ENCODE peak calls at places on chromosomes 5 and 9, in ten cellular contexts. One of them, this sample, is unnamed.

GRCh38 chr5:30930736-30931135 is 262.8 kb upstream of the CDH6 start:
- DNase-seq in progenitor cell of endocrine pancreas: no peak
- DNase-seq in HT-29: no peak
- DNase-seq in hippocampal formation: no peak
- DNase-seq in AG20443: no peak
- DNase-seq in HTR-8/SVneo: no peak
- DNase-seq in mesenteric fat pad: no peak
- DNase-seq in LNCaP clone FGC: no peak
- DNase-seq in EL: no peak
- DNase-seq in activated T-helper 1 cell treated with Interleukin-2 at 50 U/mL for 16 hours: no peak
- DNase-seq in this sample: no peak

GRCh38 chr9:130715270-130716077 is 21.9 kb downstream of the EXOSC2 start:
- DNase-seq in progenitor cell of endocrine pancreas: no peak
- DNase-seq in mesenteric fat pad: no peak
- DNase-seq in hippocampal formation: no peak
- DNase-seq in AG20443: no peak
- DNase-seq in HTR-8/SVneo: no peak
- DNase-seq in EL: peak
- DNase-seq in activated T-helper 1 cell treated with Interleukin-2 at 50 U/mL for 16 hours: no peak
- DNase-seq in LNCaP clone FGC: no peak
- DNase-seq in HT-29: no peak
- DNase-seq in this sample: no peak

GRCh38 chr5:11687498-11687897 is 216.7 kb downstream of the CTNND2 start:
- DNase-seq in mesenteric fat pad: no peak
- DNase-seq in LNCaP clone FGC: no peak
- DNase-seq in progenitor cell of endocrine pancreas: no peak
- DNase-seq in EL: no peak
- DNase-seq in activated T-helper 1 cell treated with Interleukin-2 at 50 U/mL for 16 hours: no peak
- DNase-seq in HTR-8/SVneo: no peak
- DNase-seq in AG20443: no peak
- DNase-seq in HT-29: no peak
- DNase-seq in hippocampal formation: no peak
- DNase-seq in this sample: no peak

GRCh38 chr9:97313746-97314145 is 6.3 kb downstream of the CCDC180 start:
- DNase-seq in EL: no peak
- DNase-seq in mesenteric fat pad: no peak
- DNase-seq in AG20443: no peak
- DNase-seq in progenitor cell of endocrine pancreas: no peak
- DNase-seq in HTR-8/SVneo: no peak
- DNase-seq in LNCaP clone FGC: no peak
- DNase-seq in hippocampal formation: no peak
- DNase-seq in activated T-helper 1 cell treated with Interleukin-2 at 50 U/mL for 16 hours: no peak
- DNase-seq in HT-29: no peak
- DNase-seq in this sample: no peak

GRCh38 chr9:72145093-72145492 is 4.1 kb upstream of the GDA start:
- DNase-seq in LNCaP clone FGC: no peak
- DNase-seq in HTR-8/SVneo: no peak
- DNase-seq in EL: no peak
- DNase-seq in progenitor cell of endocrine pancreas: no peak
- DNase-seq in hippocampal formation: no peak
- DNase-seq in AG20443: no peak
- DNase-seq in activated T-helper 1 cell treated with Interleukin-2 at 50 U/mL for 16 hours: no peak
- DNase-seq in mesenteric fat pad: no peak
- DNase-seq in HT-29: no peak
- DNase-seq in this sample: no peak

GRCh38 chr9:105295151-105295550 is 50.7 kb downstream of the SLC44A1 start:
- DNase-seq in HTR-8/SVneo: no peak
- DNase-seq in HT-29: no peak
- DNase-seq in EL: no peak
- DNase-seq in LNCaP clone FGC: no peak
- DNase-seq in mesenteric fat pad: no peak
- DNase-seq in hippocampal formation: no peak
- DNase-seq in progenitor cell of endocrine pancreas: no peak
- DNase-seq in AG20443: no peak
- DNase-seq in activated T-helper 1 cell treated with Interleukin-2 at 50 U/mL for 16 hours: no peak
- DNase-seq in this sample: no peak

GRCh38 chr9:70412678-70413426 is 1.6 kb downstream of the KLF9 start:
- DNase-seq in activated T-helper 1 cell treated with Interleukin-2 at 50 U/mL for 16 hours: peak
- DNase-seq in mesenteric fat pad: peak
- DNase-seq in progenitor cell of endocrine pancreas: peak
- DNase-seq in hippocampal formation: peak
- DNase-seq in HTR-8/SVneo: no peak
- DNase-seq in EL: peak
- DNase-seq in HT-29: peak
- DNase-seq in AG20443: peak
- DNase-seq in LNCaP clone FGC: no peak
- DNase-seq in this sample: peak

GRCh38 chr9:106887066-106887465 is 24.1 kb downstream of the ZNF462 start:
- DNase-seq in activated T-helper 1 cell treated with Interleukin-2 at 50 U/mL for 16 hours: no peak
- DNase-seq in LNCaP clone FGC: no peak
- DNase-seq in HT-29: no peak
- DNase-seq in hippocampal formation: no peak
- DNase-seq in HTR-8/SVneo: no peak
- DNase-seq in AG20443: no peak
- DNase-seq in EL: no peak
- DNase-seq in progenitor cell of endocrine pancreas: no peak
- DNase-seq in mesenteric fat pad: no peak
- DNase-seq in this sample: no peak

GRCh38 chr5:56981906-56982305 is 30.0 kb upstream of the MIER3 start:
- DNase-seq in mesenteric fat pad: no peak
- DNase-seq in progenitor cell of endocrine pancreas: no peak
- DNase-seq in EL: no peak
- DNase-seq in LNCaP clone FGC: no peak
- DNase-seq in activated T-helper 1 cell treated with Interleukin-2 at 50 U/mL for 16 hours: no peak
- DNase-seq in hippocampal formation: no peak
- DNase-seq in AG20443: no peak
- DNase-seq in HT-29: no peak
- DNase-seq in HTR-8/SVneo: no peak
- DNase-seq in this sample: no peak

GRCh38 chr5:151925396-151925750 is 722 bp upstream of the GLRA1 start:
- DNase-seq in HTR-8/SVneo: no peak
- DNase-seq in mesenteric fat pad: no peak
- DNase-seq in hippocampal formation: no peak
- DNase-seq in HT-29: no peak
- DNase-seq in activated T-helper 1 cell treated with Interleukin-2 at 50 U/mL for 16 hours: no peak
- DNase-seq in AG20443: no peak
- DNase-seq in progenitor cell of endocrine pancreas: no peak
- DNase-seq in EL: no peak
- DNase-seq in LNCaP clone FGC: no peak
- DNase-seq in this sample: peak

GRCh38 chr5:1431896-1432295 is 13.3 kb downstream of the SLC6A3 start:
- DNase-seq in LNCaP clone FGC: no peak
- DNase-seq in hippocampal formation: no peak
- DNase-seq in HTR-8/SVneo: no peak
- DNase-seq in mesenteric fat pad: peak
- DNase-seq in activated T-helper 1 cell treated with Interleukin-2 at 50 U/mL for 16 hours: no peak
- DNase-seq in EL: no peak
- DNase-seq in HT-29: no peak
- DNase-seq in progenitor cell of endocrine pancreas: no peak
- DNase-seq in AG20443: no peak
- DNase-seq in this sample: no peak

GRCh38 chr5:5658226-5658625 is 235.7 kb downstream of the ICE1 start:
- DNase-seq in LNCaP clone FGC: no peak
- DNase-seq in hippocampal formation: no peak
- DNase-seq in HTR-8/SVneo: no peak
- DNase-seq in mesenteric fat pad: no peak
- DNase-seq in activated T-helper 1 cell treated with Interleukin-2 at 50 U/mL for 16 hours: no peak
- DNase-seq in HT-29: no peak
- DNase-seq in progenitor cell of endocrine pancreas: no peak
- DNase-seq in AG20443: peak
- DNase-seq in EL: peak
- DNase-seq in this sample: no peak

GRCh38 chr5:38613992-38614836 is 57.8 kb upstream of the LIFR start:
- DNase-seq in HTR-8/SVneo: no peak
- DNase-seq in EL: no peak
- DNase-seq in HT-29: peak
- DNase-seq in LNCaP clone FGC: peak
- DNase-seq in AG20443: no peak
- DNase-seq in activated T-helper 1 cell treated with Interleukin-2 at 50 U/mL for 16 hours: no peak
- DNase-seq in hippocampal formation: no peak
- DNase-seq in progenitor cell of endocrine pancreas: no peak
- DNase-seq in mesenteric fat pad: no peak
- DNase-seq in this sample: no peak

GRCh38 chr5:173316463-173317020 is 11.7 kb downstream of the STC2 start:
- DNase-seq in HTR-8/SVneo: no peak
- DNase-seq in activated T-helper 1 cell treated with Interleukin-2 at 50 U/mL for 16 hours: no peak
- DNase-seq in hippocampal formation: no peak
- DNase-seq in LNCaP clone FGC: no peak
- DNase-seq in HT-29: no peak
- DNase-seq in AG20443: no peak
- DNase-seq in mesenteric fat pad: peak
- DNase-seq in EL: no peak
- DNase-seq in progenitor cell of endocrine pancreas: no peak
- DNase-seq in this sample: no peak

GRCh38 chr9:133113928-133114351 is 7.1 kb downstream of the RALGDS start:
- DNase-seq in HT-29: no peak
- DNase-seq in LNCaP clone FGC: no peak
- DNase-seq in EL: peak
- DNase-seq in hippocampal formation: peak
- DNase-seq in activated T-helper 1 cell treated with Interleukin-2 at 50 U/mL for 16 hours: no peak
- DNase-seq in AG20443: no peak
- DNase-seq in progenitor cell of endocrine pancreas: no peak
- DNase-seq in mesenteric fat pad: no peak
- DNase-seq in HTR-8/SVneo: no peak
- DNase-seq in this sample: no peak

GRCh38 chr5:68288756-68289134 is 73.2 kb downstream of the PIK3R1 start:
- DNase-seq in EL: no peak
- DNase-seq in activated T-helper 1 cell treated with Interleukin-2 at 50 U/mL for 16 hours: no peak
- DNase-seq in AG20443: no peak
- DNase-seq in HTR-8/SVneo: no peak
- DNase-seq in hippocampal formation: peak
- DNase-seq in LNCaP clone FGC: no peak
- DNase-seq in HT-29: no peak
- DNase-seq in mesenteric fat pad: no peak
- DNase-seq in progenitor cell of endocrine pancreas: no peak
- DNase-seq in this sample: no peak

GRCh38 chr5:42703238-42703637 is 53.4 kb upstream of the CCDC152 start:
- DNase-seq in HT-29: no peak
- DNase-seq in hippocampal formation: no peak
- DNase-seq in mesenteric fat pad: no peak
- DNase-seq in HTR-8/SVneo: no peak
- DNase-seq in AG20443: no peak
- DNase-seq in activated T-helper 1 cell treated with Interleukin-2 at 50 U/mL for 16 hours: no peak
- DNase-seq in progenitor cell of endocrine pancreas: no peak
- DNase-seq in LNCaP clone FGC: no peak
- DNase-seq in EL: no peak
- DNase-seq in this sample: no peak

GRCh38 chr5:65871182-65871581 is 55.2 kb upstream of the ERBIN start:
- DNase-seq in activated T-helper 1 cell treated with Interleukin-2 at 50 U/mL for 16 hours: no peak
- DNase-seq in mesenteric fat pad: no peak
- DNase-seq in EL: peak
- DNase-seq in AG20443: peak
- DNase-seq in LNCaP clone FGC: no peak
- DNase-seq in HTR-8/SVneo: no peak
- DNase-seq in HT-29: no peak
- DNase-seq in hippocampal formation: no peak
- DNase-seq in progenitor cell of endocrine pancreas: no peak
- DNase-seq in this sample: no peak

GRCh38 chr5:77129386-77129785 is 42.3 kb upstream of the ZBED3 start:
- DNase-seq in hippocampal formation: peak
- DNase-seq in mesenteric fat pad: no peak
- DNase-seq in AG20443: peak
- DNase-seq in EL: peak
- DNase-seq in activated T-helper 1 cell treated with Interleukin-2 at 50 U/mL for 16 hours: no peak
- DNase-seq in HTR-8/SVneo: peak
- DNase-seq in progenitor cell of endocrine pancreas: no peak
- DNase-seq in LNCaP clone FGC: peak
- DNase-seq in HT-29: peak
- DNase-seq in this sample: no peak

GRCh38 chr9:93183663-93184438 is at the start of gene WNK2:
- DNase-seq in progenitor cell of endocrine pancreas: peak
- DNase-seq in activated T-helper 1 cell treated with Interleukin-2 at 50 U/mL for 16 hours: peak
- DNase-seq in HTR-8/SVneo: peak
- DNase-seq in hippocampal formation: no peak
- DNase-seq in LNCaP clone FGC: no peak
- DNase-seq in HT-29: peak
- DNase-seq in EL: no peak
- DNase-seq in AG20443: peak
- DNase-seq in mesenteric fat pad: no peak
- DNase-seq in this sample: no peak

GRCh38 chr9:88477300-88477751 is 57.7 kb upstream of the NXNL2 start:
- DNase-seq in HT-29: no peak
- DNase-seq in LNCaP clone FGC: no peak
- DNase-seq in EL: peak
- DNase-seq in activated T-helper 1 cell treated with Interleukin-2 at 50 U/mL for 16 hours: no peak
- DNase-seq in HTR-8/SVneo: peak
- DNase-seq in progenitor cell of endocrine pancreas: no peak
- DNase-seq in hippocampal formation: no peak
- DNase-seq in mesenteric fat pad: no peak
- DNase-seq in AG20443: peak
- DNase-seq in this sample: no peak

GRCh38 chr5:154302181-154302580 is 111.6 kb downstream of the GALNT10 start:
- DNase-seq in progenitor cell of endocrine pancreas: no peak
- DNase-seq in AG20443: no peak
- DNase-seq in mesenteric fat pad: no peak
- DNase-seq in HTR-8/SVneo: no peak
- DNase-seq in EL: no peak
- DNase-seq in HT-29: no peak
- DNase-seq in hippocampal formation: peak
- DNase-seq in LNCaP clone FGC: no peak
- DNase-seq in activated T-helper 1 cell treated with Interleukin-2 at 50 U/mL for 16 hours: no peak
- DNase-seq in this sample: no peak

GRCh38 chr9:108184941-108185340 is 670.8 kb downstream of the ACTL7B start:
- DNase-seq in mesenteric fat pad: no peak
- DNase-seq in HT-29: peak
- DNase-seq in AG20443: peak
- DNase-seq in hippocampal formation: no peak
- DNase-seq in activated T-helper 1 cell treated with Interleukin-2 at 50 U/mL for 16 hours: no peak
- DNase-seq in EL: peak
- DNase-seq in progenitor cell of endocrine pancreas: no peak
- DNase-seq in LNCaP clone FGC: no peak
- DNase-seq in HTR-8/SVneo: peak
- DNase-seq in this sample: no peak

GRCh38 chr5:9401786-9402472 is 143.9 kb downstream of the SEMA5A start:
- DNase-seq in progenitor cell of endocrine pancreas: no peak
- DNase-seq in EL: no peak
- DNase-seq in activated T-helper 1 cell treated with Interleukin-2 at 50 U/mL for 16 hours: no peak
- DNase-seq in hippocampal formation: no peak
- DNase-seq in HT-29: no peak
- DNase-seq in AG20443: peak
- DNase-seq in mesenteric fat pad: no peak
- DNase-seq in HTR-8/SVneo: no peak
- DNase-seq in LNCaP clone FGC: no peak
- DNase-seq in this sample: no peak

GRCh38 chr5:160701403-160701802 is 150.6 kb downstream of the ATP10B start:
- DNase-seq in activated T-helper 1 cell treated with Interleukin-2 at 50 U/mL for 16 hours: no peak
- DNase-seq in AG20443: no peak
- DNase-seq in progenitor cell of endocrine pancreas: no peak
- DNase-seq in hippocampal formation: no peak
- DNase-seq in HT-29: no peak
- DNase-seq in HTR-8/SVneo: no peak
- DNase-seq in LNCaP clone FGC: no peak
- DNase-seq in mesenteric fat pad: no peak
- DNase-seq in EL: no peak
- DNase-seq in this sample: no peak

GRCh38 chr5:83740741-83741140 is 20.1 kb upstream of the HAPLN1 start:
- DNase-seq in hippocampal formation: no peak
- DNase-seq in LNCaP clone FGC: no peak
- DNase-seq in AG20443: no peak
- DNase-seq in progenitor cell of endocrine pancreas: no peak
- DNase-seq in HT-29: no peak
- DNase-seq in mesenteric fat pad: no peak
- DNase-seq in activated T-helper 1 cell treated with Interleukin-2 at 50 U/mL for 16 hours: no peak
- DNase-seq in HTR-8/SVneo: no peak
- DNase-seq in EL: no peak
- DNase-seq in this sample: no peak

GRCh38 chr5:55441107-55441771 is 93.5 kb downstream of the PLPP1 start:
- DNase-seq in LNCaP clone FGC: no peak
- DNase-seq in HTR-8/SVneo: no peak
- DNase-seq in hippocampal formation: no peak
- DNase-seq in activated T-helper 1 cell treated with Interleukin-2 at 50 U/mL for 16 hours: no peak
- DNase-seq in progenitor cell of endocrine pancreas: no peak
- DNase-seq in EL: no peak
- DNase-seq in HT-29: no peak
- DNase-seq in AG20443: no peak
- DNase-seq in mesenteric fat pad: no peak
- DNase-seq in this sample: no peak

GRCh38 chr5:178474562-178475184 is 115.5 kb downstream of the COL23A1 start:
- DNase-seq in EL: peak
- DNase-seq in HT-29: no peak
- DNase-seq in LNCaP clone FGC: no peak
- DNase-seq in AG20443: no peak
- DNase-seq in progenitor cell of endocrine pancreas: no peak
- DNase-seq in mesenteric fat pad: peak
- DNase-seq in HTR-8/SVneo: no peak
- DNase-seq in activated T-helper 1 cell treated with Interleukin-2 at 50 U/mL for 16 hours: no peak
- DNase-seq in hippocampal formation: no peak
- DNase-seq in this sample: no peak

This sample was measured in NCI-H2227 treated with DMSO at 0.1 percent for 48 hours.